ENCODE peak calls at places on chromosomes 11 and 22, in five cellular contexts. S, J, R, M and T are unnamed samples.

GRCh38 chr11:74532496-74533246 is 39.1 kb upstream of the LIPT2 start:
- DNase-seq in M (no peak), J (no peak), R (peak), S (no peak), T (no peak)

GRCh38 chr22:20267441-20268288 is 453 bp downstream of the RTN4R start:
- DNase-seq in M (no peak), R (no peak), J (no peak), S (no peak), T (no peak)

GRCh38 chr11:108793138-108793537 is 128.3 kb downstream of the DDX10 start:
- DNase-seq in M (no peak), J (no peak), R (no peak), S (no peak), T (no peak)

GRCh38 chr11:95279921-95280861 is 49.2 kb upstream of the SESN3 start:
- DNase-seq in R (no peak), S (no peak), M (no peak), J (no peak), T (peak)

GRCh38 chr11:128525411-128526243 is 61.7 kb downstream of the ETS1 start:
- DNase-seq in R (no peak), M (no peak), S (no peak), J (peak), T (no peak)

GRCh38 chr11:68650801-68651200 is 33.5 kb upstream of the GAL start:
- DNase-seq in J (no peak), M (no peak), S (no peak), R (peak), T (no peak)

GRCh38 chr22:29369460-29369859 is 18.9 kb downstream of the AP1B1 start:
- DNase-seq in J (no peak), R (peak), S (peak), M (peak), T (no peak)

GRCh38 chr11:94655951-94656350 is 88.8 kb downstream of the PIWIL4 start:
- DNase-seq in S (no peak), J (no peak), M (no peak), R (no peak), T (no peak)

GRCh38 chr11:126081915-126082250 is 19.2 kb upstream of the CDON start:
- DNase-seq in R (no peak), S (no peak), M (no peak), J (no peak), T (no peak)

GRCh38 chr11:64357904-64358535 is 942 bp upstream of the RPS6KA4 start:
- DNase-seq in J (no peak), S (no peak), M (no peak), R (peak), T (no peak)

GRCh38 chr11:58658553-58659080 is 36.2 kb downstream of the CNTF start:
- DNase-seq in R (no peak), M (peak), S (no peak), J (no peak), T (peak)

GRCh38 chr11:22690245-22690644 is 23.8 kb downstream of the GAS2 start:
- DNase-seq in S (no peak), M (no peak), R (no peak), J (no peak), T (no peak)

GRCh38 chr22:46798366-46799057 is 36.1 kb downstream of the TBC1D22A start:
- DNase-seq in M (no peak), J (no peak), S (peak), R (peak), T (peak)

GRCh38 chr22:43262990-43263644 is 76.2 kb upstream of the TTLL12 start:
- DNase-seq in J (no peak), R (peak), S (no peak), M (peak), T (no peak)

GRCh38 chr11:8267280-8267679 is 3.6 kb upstream of the LMO1 start:
- DNase-seq in R (peak), J (no peak), M (no peak), S (no peak), T (peak)

GRCh38 chr22:43001271-43002197 is 13.4 kb downstream of the PACSIN2 start:
- DNase-seq in R (no peak), S (no peak), M (no peak), J (no peak), T (no peak)

GRCh38 chr11:86193297-86194095 is 51.1 kb upstream of the EED start:
- DNase-seq in S (no peak), J (no peak), M (no peak), R (peak), T (peak)

GRCh38 chr11:120331301-120331966 is 4.8 kb upstream of the ARHGEF12 start:
- DNase-seq in J (no peak), M (peak), S (no peak), R (no peak), T (no peak)

GRCh38 chr11:19216709-19217374 is 15.1 kb upstream of the CSRP3 start:
- DNase-seq in S (no peak), M (no peak), J (no peak), R (no peak), T (no peak)

GRCh38 chr11:22163394-22163797 is 29.5 kb upstream of the ANO5 start:
- DNase-seq in M (no peak), J (no peak), S (no peak), R (no peak), T (no peak)

GRCh38 chr11:62676698-62677097 is 2.2 kb downstream of the UBXN1 start:
- DNase-seq in J (no peak), S (no peak), R (no peak), M (no peak), T (no peak)

GRCh38 chr11:134120921-134121526 is 52.2 kb downstream of the JAM3 start:
- DNase-seq in S (no peak), R (no peak), J (no peak), M (no peak), T (no peak)

GRCh38 chr11:33533668-33534067 is 167.0 kb downstream of the C11orf91 start:
- DNase-seq in R (no peak), M (no peak), J (no peak), S (no peak), T (no peak)

GRCh38 chr22:28977050-28977449 is 84.6 kb downstream of the C22orf31 start:
- DNase-seq in J (no peak), M (no peak), S (no peak), R (no peak), T (no peak)

GRCh38 chr11:61507962-61508824 is at the start of gene LRRC10B:
- DNase-seq in S (no peak), J (no peak), M (no peak), R (peak), T (no peak)

GRCh38 chr11:129295746-129296145 is 79.9 kb upstream of the BARX2 start:
- DNase-seq in M (peak), R (no peak), S (no peak), J (no peak), T (no peak)

GRCh38 chr11:122741613-122742012 is 86.1 kb downstream of the UBASH3B start:
- DNase-seq in M (no peak), S (no peak), R (peak), J (no peak), T (no peak)

GRCh38 chr11:65894034-65894591 is 3.6 kb downstream of the CCDC85B start:
- DNase-seq in J (no peak), M (no peak), S (no peak), R (peak), T (no peak)

GRCh38 chr11:5380740-5381342 is 2.8 kb upstream of the OR51M1 start:
- DNase-seq in S (no peak), J (no peak), M (no peak), R (peak), T (peak)

GRCh38 chr11:67401495-67402191 is at the start of gene PPP1CA:
- DNase-seq in J (peak), S (peak), R (peak), M (no peak), T (peak)
- TF ChIP-seq CTCF in J (peak), S (no peak), R (peak), M (no peak), T (peak)

GRCh38 chr11:46391186-46391577 is 394 bp downstream of the CHRM4 start:
- DNase-seq in M (no peak), J (no peak), R (no peak), S (no peak), T (no peak)

GRCh38 chr11:46393231-46393616 is 1.6 kb upstream of the CHRM4 start:
- DNase-seq in R (no peak), J (no peak), S (no peak), M (no peak), T (no peak)

GRCh38 chr11:46390331-46391171 is 1.0 kb downstream of the CHRM4 start:
- DNase-seq in J (no peak), M (no peak), R (no peak), S (no peak), T (peak)

GRCh38 chr11:46392421-46393230 is 1.1 kb upstream of the CHRM4 start:
- DNase-seq in M (no peak), J (no peak), S (peak), R (peak), T (peak)

GRCh38 chr11:46391578-46392420 is at the start of gene CHRM4:
- DNase-seq in R (no peak), M (no peak), S (no peak), J (no peak), T (peak)
- TF ChIP-seq CTCF in R (peak), M (peak), S (no peak), J (no peak), T (peak)

GRCh38 chr11:105315287-105315686 is 175.7 kb upstream of the CARD18 start:
- DNase-seq in J (no peak), S (no peak), M (no peak), R (no peak), T (no peak)
- TF ChIP-seq CTCF in J (no peak), S (no peak), M (no peak), R (no peak), T (no peak)

GRCh38 chr11:97610854-97611253 is 1221.0 kb downstream of the JRKL start:
- DNase-seq in R (no peak), M (no peak), J (no peak), S (no peak), T (no peak)
- TF ChIP-seq CTCF in R (no peak), M (no peak), J (no peak), S (no peak), T (peak)

GRCh38 chr11:112073941-112074811 is at the start of the genes NKAPD1 and PIH1D2:
- DNase-seq in M (peak), R (peak), J (peak), S (peak), T (peak)
- TF ChIP-seq CTCF in M (peak), R (peak), J (peak), S (no peak), T (no peak)

GRCh38 chr11:898540-899190 is 11.9 kb downstream of the CHID1 start:
- DNase-seq in S (no peak), R (no peak), J (no peak), M (no peak), T (peak)
- TF ChIP-seq CTCF in S (no peak), R (no peak), J (no peak), M (peak), T (peak)

GRCh38 chr11:43933226-43933607 is 9.2 kb upstream of the C11orf96 start:
- DNase-seq in J (no peak), M (no peak), R (no peak), S (no peak), T (no peak)

GRCh38 chr11:43930868-43931716 is 11.3 kb upstream of the C11orf96 start:
- DNase-seq in M (no peak), S (no peak), R (no peak), J (no peak), T (no peak)

GRCh38 chr11:43934359-43935130 is 7.9 kb upstream of the C11orf96 start:
- DNase-seq in S (no peak), M (no peak), J (no peak), R (peak), T (no peak)

GRCh38 chr11:43933608-43934358 is 8.7 kb upstream of the C11orf96 start:
- DNase-seq in J (no peak), R (no peak), M (no peak), S (no peak), T (no peak)

GRCh38 chr11:43931717-43932039 is 10.8 kb upstream of the C11orf96 start:
- DNase-seq in J (no peak), R (no peak), M (no peak), S (no peak), T (no peak)
- TF ChIP-seq CTCF in J (no peak), R (no peak), M (no peak), S (no peak), T (no peak)

GRCh38 chr11:44120169-44120568 is 24.7 kb downstream of the EXT2 start:
- DNase-seq in R (no peak), M (no peak), S (no peak), J (no peak), T (peak)
- TF ChIP-seq CTCF in R (peak), M (peak), S (no peak), J (no peak), T (peak)

DNA sequence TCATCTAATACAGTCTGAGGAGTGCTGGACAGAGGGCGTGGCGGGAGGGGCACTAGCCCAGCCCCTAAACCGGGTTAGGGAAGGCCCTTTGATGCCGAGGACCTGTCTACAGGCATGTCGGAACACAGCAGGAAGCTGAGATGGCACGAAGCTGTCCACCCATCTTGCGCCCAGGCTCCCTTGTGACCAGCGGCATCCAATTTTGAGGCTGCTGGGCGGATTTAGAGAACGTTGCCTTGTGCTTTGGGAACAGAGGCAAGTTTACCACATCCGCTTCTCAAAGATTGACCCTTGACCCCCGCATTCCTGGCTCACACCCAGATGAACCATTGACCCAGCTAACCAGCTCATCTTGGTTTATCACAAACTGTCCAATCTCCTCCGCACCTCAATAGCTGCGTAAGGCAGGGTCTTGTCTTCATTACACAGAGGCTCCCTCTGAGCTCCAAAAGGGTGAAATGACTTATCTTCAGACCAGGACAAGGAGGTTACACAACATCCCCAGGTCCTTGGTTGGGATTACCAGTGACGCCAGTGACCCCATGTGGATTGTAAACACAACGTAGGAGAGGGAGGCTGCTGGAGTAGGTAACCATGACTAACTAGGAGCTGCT is 4.5 kb downstream of the FAM83F start:
- DNase-seq in S (no peak), M (no peak), R (peak), J (no peak), T (peak)
- TF ChIP-seq CTCF in S (no peak), M (no peak), R (peak), J (no peak), T (peak)

GRCh38 chr11:73360743-73361369 is 15.3 kb upstream of the RELT start:
- DNase-seq in S (no peak), M (no peak), J (no peak), R (no peak), T (no peak)
- TF ChIP-seq CTCF in S (no peak), M (no peak), J (no peak), R (no peak), T (no peak)